ENCODE peak calls at places on chromosomes 12 and 14, in ten cellular contexts. B is gastroesophageal sphincter; C is body of pancreas; V is CD8-positive, alpha-beta T cell; W is left cardiac atrium; R is activated CD8-positive, alpha-beta memory T cell treated with anti-CD3 and anti-CD28 coated beads, Interleukin-2, amount 10 ng/mL, durations not matched to agents 7 days and 5 days; Q is activated CD4-positive, alpha-beta T cell treated with anti-CD3 and anti-CD28 coated beads for 36 hours; F is left lung; D is heart right ventricle; H is aorta. G is an unnamed sample.
A peak's percentile ranks its signal among the peaks of the same experiment; 100 is the strongest.

GRCh38 chr12:10397311-10397710 is 7.5 kb upstream of the KLRK1 start:
- ATAC-seq in V (no peak), F (no peak), Q (no peak), W (no peak), R (peak; percentile 21), D (no peak), C (no peak), B (no peak), H (no peak), G (no peak)

GRCh38 chr12:22551624-22552023 is 7.3 kb upstream of the C2CD5 start:
- ATAC-seq in W (no peak), V (no peak), H (no peak), D (no peak), C (no peak), F (no peak), R (no peak), Q (no peak), B (no peak), G (no peak)

GRCh38 chr12:104713444-104713843 is 244.6 kb downstream of the SLC41A2 start:
- ATAC-seq in W (no peak), F (no peak), V (no peak), Q (no peak), C (no peak), B (no peak), H (no peak), R (no peak), D (no peak), G (no peak)

GRCh38 chr12:109124878-109125648 is 8.7 kb downstream of the ACACB start:
- ATAC-seq in C (no peak), V (no peak), R (no peak), W (peak; percentile 29), D (peak; percentile 76), F (no peak), B (no peak), H (no peak), Q (no peak), G (no peak)

GRCh38 chr12:100435948-100436347 is 37.7 kb upstream of the NR1H4 start:
- ATAC-seq in H (no peak), R (no peak), D (no peak), W (no peak), F (no peak), C (no peak), Q (no peak), V (no peak), B (no peak), G (no peak)

GRCh38 chr14:24876009-24876690 is 173.8 kb downstream of the STXBP6 start:
- ATAC-seq in Q (no peak), H (no peak), B (no peak), F (peak; percentile 52), C (no peak), W (peak; percentile 32), V (no peak), D (peak; percentile 45), R (no peak), G (no peak)

GRCh38 chr14:82387699-82388098 is 854.0 kb upstream of the SEL1L start:
- ATAC-seq in W (peak; percentile 84), F (peak; percentile 86), C (peak; percentile 77), R (no peak), V (no peak), Q (no peak), H (peak; percentile 79), B (peak; percentile 97), D (peak; percentile 67), G (no peak)

GRCh38 chr14:75081835-75082234 is 12.4 kb downstream of the ZC2HC1C start:
- ATAC-seq in R (no peak), V (no peak), D (no peak), W (no peak), B (no peak), Q (no peak), H (no peak), C (no peak), F (no peak), G (no peak)

GRCh38 chr12:88805692-88806091 is 225.4 kb upstream of the KITLG start:
- ATAC-seq in Q (no peak), F (no peak), B (no peak), D (no peak), V (no peak), C (no peak), W (no peak), H (no peak), R (no peak), G (no peak)